ENCODE peak calls at places on chromosomes 5 and 9, in four cellular contexts. Y is SK-N-SH, X is H1, I is K562. D is an unnamed sample.
A peak's percentile ranks its signal among the peaks of the same experiment; 100 is the strongest.

GRCh38 chr9:123724211-123724831 is 205.6 kb downstream of the DENND1A start:
- DNase-seq in Y (peak; percentile 15), X (no peak), I (no peak), D (no peak)

GRCh38 chr9:106869458-106869857 is 6.5 kb downstream of the ZNF462 start:
- DNase-seq in Y (no peak), X (no peak), I (no peak), D (no peak)

GRCh38 chr5:94469889-94470288 is 148.5 kb downstream of the KIAA0825 start:
- DNase-seq in Y (peak; percentile 55), X (no peak), I (no peak), D (no peak)

GRCh38 chr5:140734354-140734753 is 34.1 kb downstream of the ZMAT2 start:
- DNase-seq in Y (peak; percentile 12), X (no peak), I (peak; percentile 59), D (no peak)

GRCh38 chr9:121286973-121287721 is 19.2 kb downstream of the GSN start:
- DNase-seq in Y (no peak), X (peak; percentile 88), I (peak; percentile 90), D (peak; percentile 83)

GRCh38 chr9:91948423-91949292 is 1.4 kb downstream of the ROR2 start:
- DNase-seq in Y (peak; percentile 79), X (no peak), I (peak; percentile 78), D (peak; percentile 77)

GRCh38 chr5:179387151-179388110 is 42.2 kb upstream of the ADAMTS2 start:
- DNase-seq in Y (no peak), X (no peak), I (no peak), D (no peak)

GRCh38 chr5:160175438-160176218 is 53.7 kb upstream of the FABP6 start:
- DNase-seq in Y (peak; percentile 66), X (no peak), I (no peak), D (no peak)

GRCh38 chr9:13728917-13729811 is 449.7 kb upstream of the MPDZ start:
- DNase-seq in Y (no peak), X (no peak), I (no peak), D (no peak)

GRCh38 chr5:60374409-60374808 is 325.6 kb downstream of the DEPDC1B start:
- DNase-seq in Y (peak; percentile 33), X (no peak), I (no peak), D (no peak)

GRCh38 chr5:75509956-75510355 is 1.5 kb downstream of the CERT1 start:
- DNase-seq in Y (peak; percentile 4), X (no peak), I (no peak), D (no peak)

GRCh38 chr9:134698587-134699342 is 57.2 kb downstream of the COL5A1 start:
- DNase-seq in Y (peak; percentile 91), X (peak; percentile 82), I (peak; percentile 77), D (peak; percentile 94)

GRCh38 chr9:27638716-27639115 is 65.4 kb upstream of the C9orf72 start:
- DNase-seq in Y (no peak), X (no peak), I (no peak), D (no peak)

GRCh38 chr5:181052526-181052927 is 12.5 kb downstream of the BTNL9 start:
- DNase-seq in Y (no peak), X (no peak), I (no peak), D (peak; percentile 43)

GRCh38 chr9:22413884-22414283 is 32.7 kb upstream of the DMRTA1 start:
- DNase-seq in Y (no peak), X (no peak), I (no peak), D (no peak)

GRCh38 chr5:107805166-107805565 is 134.4 kb upstream of the EFNA5 start:
- DNase-seq in Y (no peak), X (no peak), I (no peak), D (no peak)

GRCh38 chr5:37996918-37997317 is 157.1 kb upstream of the GDNF start:
- DNase-seq in Y (no peak), X (no peak), I (no peak), D (no peak)

GRCh38 chr5:176441921-176442323 is 6.3 kb upstream of the FAF2 start:
- DNase-seq in Y (no peak), X (no peak), I (no peak), D (no peak)

GRCh38 chr9:101028346-101029299 is at the start of gene PLPPR1:
- DNase-seq in Y (peak; percentile 78), X (peak; percentile 47), I (no peak), D (peak; percentile 77)

GRCh38 chr5:153403470-153403869 is 87.0 kb upstream of the GRIA1 start:
- DNase-seq in Y (no peak), X (no peak), I (no peak), D (no peak)

GRCh38 chr9:137085918-137086530 is 761 bp upstream of the MAN1B1 start:
- DNase-seq in Y (peak; percentile 69), X (no peak), I (no peak), D (peak; percentile 36)

GRCh38 chr5:73363911-73364730 is 84.5 kb downstream of the FOXD1 start:
- DNase-seq in Y (no peak), X (no peak), I (no peak), D (no peak)

GRCh38 chr9:38347946-38348345 is 44.6 kb upstream of the ALDH1B1 start:
- DNase-seq in Y (no peak), X (no peak), I (no peak), D (no peak)

GRCh38 chr9:19404278-19405075 is 4.3 kb upstream of the ACER2 start:
- DNase-seq in Y (no peak), X (no peak), I (no peak), D (no peak)

GRCh38 chr5:94196959-94197358 is 421.4 kb downstream of the KIAA0825 start:
- DNase-seq in Y (no peak), X (no peak), I (no peak), D (no peak)

GRCh38 chr5:43017438-43017820 is 22.7 kb downstream of the ANXA2R start:
- DNase-seq in Y (no peak), X (no peak), I (no peak), D (no peak)

GRCh38 chr5:115586525-115587146 is 15.6 kb downstream of the TICAM2 start:
- DNase-seq in Y (peak; percentile 26), X (no peak), I (peak; percentile 15), D (no peak)
- TF ChIP-seq TEAD4 in Y (no peak), X (no peak), I (no peak), D (no peak)

GRCh38 chr5:1429501-1429900 is 15.7 kb downstream of the SLC6A3 start:
- DNase-seq in Y (no peak), X (no peak), I (no peak), D (no peak)
- TF ChIP-seq CTCF in Y (no peak), X (no peak), I (no peak), D (no peak)

GRCh38 chr5:168988699-168989098 is 312.2 kb downstream of the SLIT3 start:
- DNase-seq in Y (no peak), X (no peak), I (no peak), D (no peak)

GRCh38 chr5:168989731-168990505 is 311.0 kb downstream of the SLIT3 start:
- DNase-seq in Y (no peak), X (no peak), I (no peak), D (no peak)

GRCh38 chr5:168992687-168993086 is 308.3 kb downstream of the SLIT3 start:
- DNase-seq in Y (peak; percentile 61), X (no peak), I (no peak), D (peak; percentile 35)

GRCh38 chr5:168991991-168992390 is 308.9 kb downstream of the SLIT3 start:
- DNase-seq in Y (no peak), X (no peak), I (no peak), D (no peak)

DNA sequence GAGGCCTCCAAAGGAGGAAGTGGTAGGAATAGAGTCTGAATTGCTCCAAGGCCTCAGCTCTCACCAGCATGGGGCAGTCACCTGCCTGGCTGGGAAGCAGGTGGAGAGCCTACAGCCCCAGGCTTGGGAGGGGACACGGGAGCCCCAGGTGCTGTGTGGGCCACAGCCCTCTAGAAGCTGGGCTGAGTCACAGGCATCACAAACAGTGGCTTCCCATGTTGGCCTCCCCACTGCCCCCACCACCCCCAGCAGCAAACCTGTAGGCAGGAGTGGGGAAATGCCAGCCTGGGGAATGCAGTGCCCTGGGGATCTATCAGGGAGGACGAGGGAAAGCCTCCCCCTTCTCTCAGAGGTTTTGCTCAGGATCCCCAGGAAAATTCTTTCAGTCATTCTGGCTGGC is 309.6 kb downstream of the SLIT3 start:
- DNase-seq in Y (no peak), X (no peak), I (no peak), D (no peak)
- TF ChIP-seq USF2 in Y (no peak), X (no peak), I (no peak), D (no peak)

GRCh38 chr9:77486968-77487367 is 161.2 kb downstream of the GNA14 start:
- DNase-seq in Y (no peak), X (no peak), I (no peak), D (no peak)
- TF ChIP-seq TEAD4 in Y (no peak), X (no peak), I (no peak), D (no peak)

DNA sequence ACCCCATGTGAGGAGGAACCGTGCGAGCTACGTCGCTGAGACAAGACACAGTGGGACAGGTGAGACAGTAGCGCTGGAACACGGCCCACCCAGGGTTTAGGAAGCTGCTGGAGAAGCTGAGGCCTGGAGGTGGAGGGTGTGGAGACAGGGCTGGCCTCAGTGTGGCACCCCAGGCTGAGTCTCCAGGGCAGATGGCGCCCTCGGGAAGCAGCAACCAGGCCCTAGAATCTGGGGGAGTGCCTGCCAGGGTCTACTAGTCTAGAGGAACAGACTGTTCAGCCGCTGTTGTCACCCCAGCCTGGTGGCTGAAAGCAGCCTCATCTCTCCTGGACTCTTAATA is 4.6 kb upstream of the TERT start:
- DNase-seq in Y (no peak), X (no peak), I (no peak), D (no peak)
- TF ChIP-seq CTCF in Y (no peak), X (no peak), I (no peak), D (no peak)

DNA sequence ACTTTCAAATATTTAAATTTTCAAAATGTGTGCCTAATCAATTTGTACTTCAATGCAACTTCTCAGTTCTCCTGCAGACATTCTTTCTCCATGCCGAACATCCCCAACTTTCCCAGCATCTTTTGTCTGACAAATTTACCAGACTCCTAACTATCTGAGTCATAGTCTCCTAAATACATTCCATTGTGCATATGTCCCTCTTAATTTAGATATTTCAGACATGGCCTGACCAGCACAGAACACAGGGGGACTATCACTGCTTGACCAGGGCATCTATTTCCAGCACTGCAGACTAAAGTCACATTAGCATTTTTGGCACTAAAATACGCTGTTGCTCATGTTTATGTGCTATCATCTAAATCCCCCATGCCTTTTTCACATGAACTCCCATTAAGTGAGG is 71.9 kb downstream of the ITGA1 start:
- DNase-seq in Y (peak; percentile 3), X (no peak), I (no peak), D (no peak)
- TF ChIP-seq USF2 in Y (no peak), X (no peak), I (no peak), D (no peak)

DNA sequence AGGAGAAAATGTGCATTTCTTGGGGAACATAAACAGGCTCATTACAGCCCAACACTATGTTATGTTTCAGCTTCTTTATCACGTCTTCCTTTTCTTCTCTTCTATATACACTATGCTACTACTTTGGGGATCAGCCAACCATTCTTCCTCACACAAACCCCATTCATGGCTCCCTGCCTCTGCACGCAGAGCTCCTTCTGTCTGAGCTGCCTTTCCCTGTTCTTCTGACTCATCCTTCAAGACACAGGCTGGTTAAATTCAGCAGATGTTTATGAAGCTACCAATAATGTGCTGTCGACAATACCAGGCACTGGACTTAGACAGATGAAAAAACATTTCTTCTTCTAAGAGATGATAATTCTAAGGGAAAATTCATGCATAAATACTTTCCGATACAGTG is 102.5 kb upstream of the TXNDC8 start:
- DNase-seq in Y (no peak), X (no peak), I (no peak), D (no peak)
- TF ChIP-seq TEAD4 in Y (no peak), X (no peak), I (no peak), D (no peak)

DNA sequence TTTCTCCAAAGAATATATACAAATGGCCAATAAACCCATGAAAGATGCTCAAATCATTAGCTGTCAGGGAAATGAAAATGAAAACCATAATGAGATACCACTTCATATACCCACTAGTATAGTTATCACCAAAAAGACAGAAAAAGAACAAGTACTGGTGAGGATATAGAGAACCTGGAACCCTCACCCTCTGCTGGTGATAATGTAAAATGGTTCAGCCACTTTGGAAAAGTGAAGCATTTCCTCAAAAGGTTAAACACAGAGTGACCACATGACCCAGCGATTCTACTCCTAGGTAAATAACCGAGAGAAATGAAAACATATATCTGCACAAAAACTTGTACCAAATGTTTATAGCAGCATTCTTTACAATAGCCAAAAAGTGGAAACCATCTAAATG is 72.0 kb downstream of the HSD17B3 start:
- DNase-seq in Y (no peak), X (no peak), I (no peak), D (no peak)
- TF ChIP-seq CTCF in Y (no peak), X (no peak), I (no peak), D (no peak)

D was measured in WTC11.